ENCODE peak calls at places on chromosomes 2 and 18, in eight cellular contexts. One of them, this sample, is unnamed.

GRCh38 chr2:23637011-23637778 is 252.2 kb downstream of the KLHL29 start:
- DNase-seq in psoas muscle: no peak
- DNase-seq in PC-9: no peak
- DNase-seq in lower lobe of right lung: no peak
- DNase-seq in hepatocyte: peak
- DNase-seq in AG04449: peak
- DNase-seq in AG09309: peak
- DNase-seq in adrenal gland: no peak
- DNase-seq in this sample: peak

GRCh38 chr18:31500161-31500688 is 2.2 kb downstream of the DSG2 start:
- DNase-seq in psoas muscle: no peak
- DNase-seq in PC-9: no peak
- DNase-seq in lower lobe of right lung: no peak
- DNase-seq in hepatocyte: no peak
- DNase-seq in AG04449: no peak
- DNase-seq in AG09309: no peak
- DNase-seq in adrenal gland: no peak
- DNase-seq in this sample: no peak

GRCh38 chr2:37912056-37912455 is 13.0 kb upstream of the RMDN2 start:
- DNase-seq in psoas muscle: no peak
- DNase-seq in PC-9: no peak
- DNase-seq in lower lobe of right lung: no peak
- DNase-seq in hepatocyte: no peak
- DNase-seq in AG04449: no peak
- DNase-seq in AG09309: no peak
- DNase-seq in adrenal gland: no peak
- DNase-seq in this sample: no peak

GRCh38 chr2:165147201-165148045 is 56.4 kb downstream of the SCN3A start:
- DNase-seq in psoas muscle: no peak
- DNase-seq in PC-9: no peak
- DNase-seq in lower lobe of right lung: no peak
- DNase-seq in hepatocyte: no peak
- DNase-seq in AG04449: no peak
- DNase-seq in AG09309: no peak
- DNase-seq in adrenal gland: no peak
- DNase-seq in this sample: no peak

GRCh38 chr2:69693472-69694450 is 48.2 kb upstream of the ANXA4 start:
- DNase-seq in psoas muscle: no peak
- DNase-seq in PC-9: no peak
- DNase-seq in lower lobe of right lung: no peak
- DNase-seq in hepatocyte: no peak
- DNase-seq in AG04449: no peak
- DNase-seq in AG09309: no peak
- DNase-seq in adrenal gland: no peak
- DNase-seq in this sample: no peak

GRCh38 chr2:63775191-63775590 is 66.5 kb upstream of the UGP2 start:
- DNase-seq in psoas muscle: no peak
- DNase-seq in PC-9: no peak
- DNase-seq in lower lobe of right lung: no peak
- DNase-seq in hepatocyte: no peak
- DNase-seq in AG04449: no peak
- DNase-seq in AG09309: no peak
- DNase-seq in adrenal gland: no peak
- DNase-seq in this sample: no peak

GRCh38 chr2:98773907-98774306 is 43.0 kb upstream of the MGAT4A start:
- DNase-seq in psoas muscle: no peak
- DNase-seq in PC-9: no peak
- DNase-seq in lower lobe of right lung: no peak
- DNase-seq in hepatocyte: no peak
- DNase-seq in AG04449: no peak
- DNase-seq in AG09309: no peak
- DNase-seq in adrenal gland: no peak
- DNase-seq in this sample: no peak

GRCh38 chr2:172101008-172101706 is 1.5 kb downstream of the DLX2 start:
- DNase-seq in psoas muscle: no peak
- DNase-seq in PC-9: no peak
- DNase-seq in lower lobe of right lung: no peak
- DNase-seq in hepatocyte: no peak
- DNase-seq in AG04449: no peak
- DNase-seq in AG09309: no peak
- DNase-seq in adrenal gland: no peak
- DNase-seq in this sample: no peak

GRCh38 chr2:38750793-38751042 is 443 bp downstream of the SRSF7 start:
- DNase-seq in psoas muscle: peak
- DNase-seq in PC-9: no peak
- DNase-seq in lower lobe of right lung: peak
- DNase-seq in hepatocyte: peak
- DNase-seq in AG04449: no peak
- DNase-seq in AG09309: no peak
- DNase-seq in adrenal gland: peak
- DNase-seq in this sample: no peak

GRCh38 chr18:23833714-23834113 is 144.5 kb downstream of the LAMA3 start:
- DNase-seq in psoas muscle: no peak
- DNase-seq in PC-9: no peak
- DNase-seq in lower lobe of right lung: no peak
- DNase-seq in hepatocyte: no peak
- DNase-seq in AG04449: no peak
- DNase-seq in AG09309: no peak
- DNase-seq in adrenal gland: no peak
- DNase-seq in this sample: no peak

GRCh38 chr18:46013484-46014189 is 46.5 kb upstream of the EPG5 start:
- DNase-seq in psoas muscle: no peak
- DNase-seq in PC-9: no peak
- DNase-seq in lower lobe of right lung: no peak
- DNase-seq in hepatocyte: no peak
- DNase-seq in AG04449: no peak
- DNase-seq in AG09309: no peak
- DNase-seq in adrenal gland: no peak
- DNase-seq in this sample: no peak

GRCh38 chr2:28360742-28361293 is 31.8 kb upstream of the FOSL2 start:
- DNase-seq in psoas muscle: peak
- DNase-seq in PC-9: peak
- DNase-seq in lower lobe of right lung: no peak
- DNase-seq in hepatocyte: peak
- DNase-seq in AG04449: no peak
- DNase-seq in AG09309: no peak
- DNase-seq in adrenal gland: peak
- DNase-seq in this sample: no peak

GRCh38 chr18:3782901-3783300 is 332.9 kb downstream of the TGIF1 start:
- DNase-seq in psoas muscle: no peak
- DNase-seq in PC-9: no peak
- DNase-seq in lower lobe of right lung: no peak
- DNase-seq in hepatocyte: no peak
- DNase-seq in AG04449: no peak
- DNase-seq in AG09309: no peak
- DNase-seq in adrenal gland: no peak
- DNase-seq in this sample: no peak

GRCh38 chr18:79941473-79942119 is 9.9 kb downstream of the SLC66A2 start:
- DNase-seq in psoas muscle: peak
- DNase-seq in PC-9: no peak
- DNase-seq in lower lobe of right lung: peak
- DNase-seq in hepatocyte: no peak
- DNase-seq in AG04449: no peak
- DNase-seq in AG09309: no peak
- DNase-seq in adrenal gland: no peak
- DNase-seq in this sample: no peak

GRCh38 chr2:73000808-73001570 is 70.5 kb downstream of the SFXN5 start:
- DNase-seq in psoas muscle: peak
- DNase-seq in PC-9: no peak
- DNase-seq in lower lobe of right lung: no peak
- DNase-seq in hepatocyte: peak
- DNase-seq in AG04449: no peak
- DNase-seq in AG09309: no peak
- DNase-seq in adrenal gland: no peak
- DNase-seq in this sample: no peak

GRCh38 chr2:27806311-27807059 is 35.0 kb downstream of the MRPL33 start:
- DNase-seq in psoas muscle: no peak
- DNase-seq in PC-9: no peak
- DNase-seq in lower lobe of right lung: no peak
- DNase-seq in hepatocyte: no peak
- DNase-seq in AG04449: no peak
- DNase-seq in AG09309: no peak
- DNase-seq in adrenal gland: no peak
- DNase-seq in this sample: no peak

GRCh38 chr18:47370052-47370451 is 118.6 kb upstream of the SKOR2 start:
- DNase-seq in psoas muscle: no peak
- DNase-seq in PC-9: no peak
- DNase-seq in lower lobe of right lung: no peak
- DNase-seq in hepatocyte: no peak
- DNase-seq in AG04449: no peak
- DNase-seq in AG09309: no peak
- DNase-seq in adrenal gland: no peak
- DNase-seq in this sample: no peak

GRCh38 chr2:238389985-238390682 is 36.6 kb upstream of the ASB1 start:
- DNase-seq in psoas muscle: peak
- DNase-seq in PC-9: no peak
- DNase-seq in lower lobe of right lung: peak
- DNase-seq in hepatocyte: no peak
- DNase-seq in AG04449: no peak
- DNase-seq in AG09309: no peak
- DNase-seq in adrenal gland: no peak
- DNase-seq in this sample: no peak

GRCh38 chr2:219125225-219125885 is 35.3 kb downstream of the NHEJ1 start:
- DNase-seq in psoas muscle: peak
- DNase-seq in PC-9: no peak
- DNase-seq in lower lobe of right lung: peak
- DNase-seq in hepatocyte: peak
- DNase-seq in AG04449: no peak
- DNase-seq in AG09309: peak
- DNase-seq in adrenal gland: peak
- DNase-seq in this sample: peak

GRCh38 chr18:67650661-67651060 is 134.1 kb upstream of the DSEL start:
- DNase-seq in psoas muscle: no peak
- DNase-seq in PC-9: no peak
- DNase-seq in lower lobe of right lung: no peak
- DNase-seq in hepatocyte: no peak
- DNase-seq in AG04449: no peak
- DNase-seq in AG09309: no peak
- DNase-seq in adrenal gland: no peak
- DNase-seq in this sample: no peak

GRCh38 chr2:220779918-220780317 is 792.2 kb downstream of the EPHA4 start:
- DNase-seq in psoas muscle: no peak
- DNase-seq in PC-9: no peak
- DNase-seq in lower lobe of right lung: no peak
- DNase-seq in hepatocyte: no peak
- DNase-seq in AG04449: peak
- DNase-seq in AG09309: peak
- DNase-seq in adrenal gland: peak
- DNase-seq in this sample: peak

GRCh38 chr2:157897106-157897971 is 21.2 kb upstream of the ACVR1 start:
- DNase-seq in psoas muscle: no peak
- DNase-seq in PC-9: no peak
- DNase-seq in lower lobe of right lung: no peak
- DNase-seq in hepatocyte: no peak
- DNase-seq in AG04449: no peak
- DNase-seq in AG09309: no peak
- DNase-seq in adrenal gland: no peak
- DNase-seq in this sample: no peak
- H3K4me3 ChIP-seq in psoas muscle: no peak
- H3K4me3 ChIP-seq in PC-9: no peak
- H3K4me3 ChIP-seq in lower lobe of right lung: peak
- H3K4me3 ChIP-seq in hepatocyte: no peak
- H3K4me3 ChIP-seq in AG04449: no peak
- H3K4me3 ChIP-seq in AG09309: no peak
- H3K4me3 ChIP-seq in adrenal gland: no peak
- H3K4me3 ChIP-seq in this sample: no peak

DNA sequence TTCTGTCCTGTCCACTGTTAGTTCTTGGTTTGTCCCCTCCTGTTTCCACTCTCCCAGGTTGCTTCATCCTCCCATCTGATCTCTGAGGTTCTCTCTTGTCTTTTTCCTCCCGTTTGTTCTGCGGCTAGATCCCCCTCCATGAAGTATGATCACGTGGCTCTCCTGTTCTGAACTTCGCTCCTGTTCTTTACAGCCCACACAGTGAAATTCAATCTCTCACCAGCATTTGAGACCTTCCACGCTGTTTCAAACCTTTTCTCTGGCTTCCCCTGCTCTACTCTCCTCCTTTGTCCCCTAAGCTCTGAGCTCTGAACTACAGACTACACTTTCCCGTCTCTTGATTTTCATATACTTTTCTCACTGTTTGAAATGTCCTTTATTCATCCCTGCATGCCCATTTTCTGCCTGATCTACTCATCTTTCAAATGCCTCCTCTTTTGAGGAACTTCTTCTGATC is 83.5 kb downstream of the OSBPL6 start:
- DNase-seq in psoas muscle: no peak
- DNase-seq in PC-9: no peak
- DNase-seq in lower lobe of right lung: no peak
- DNase-seq in hepatocyte: peak
- DNase-seq in AG04449: no peak
- DNase-seq in AG09309: no peak
- DNase-seq in adrenal gland: no peak
- DNase-seq in this sample: no peak
- TF ChIP-seq CTCF in psoas muscle: no peak
- TF ChIP-seq CTCF in PC-9: no peak
- TF ChIP-seq CTCF in lower lobe of right lung: no peak
- TF ChIP-seq CTCF in hepatocyte: no peak
- TF ChIP-seq CTCF in AG04449: no peak
- TF ChIP-seq CTCF in AG09309: no peak
- TF ChIP-seq CTCF in adrenal gland: no peak
- TF ChIP-seq CTCF in this sample: no peak

GRCh38 chr2:118808429-118808809 is 39.0 kb downstream of the EN1 start:
- DNase-seq in psoas muscle: no peak
- DNase-seq in PC-9: no peak
- DNase-seq in lower lobe of right lung: no peak
- DNase-seq in hepatocyte: no peak
- DNase-seq in AG04449: no peak
- DNase-seq in AG09309: no peak
- DNase-seq in adrenal gland: no peak
- DNase-seq in this sample: no peak
- H3K4me3 ChIP-seq in psoas muscle: no peak
- H3K4me3 ChIP-seq in PC-9: no peak
- H3K4me3 ChIP-seq in lower lobe of right lung: peak
- H3K4me3 ChIP-seq in hepatocyte: no peak
- H3K4me3 ChIP-seq in AG04449: peak
- H3K4me3 ChIP-seq in AG09309: no peak
- H3K4me3 ChIP-seq in adrenal gland: no peak
- H3K4me3 ChIP-seq in this sample: no peak

DNA sequence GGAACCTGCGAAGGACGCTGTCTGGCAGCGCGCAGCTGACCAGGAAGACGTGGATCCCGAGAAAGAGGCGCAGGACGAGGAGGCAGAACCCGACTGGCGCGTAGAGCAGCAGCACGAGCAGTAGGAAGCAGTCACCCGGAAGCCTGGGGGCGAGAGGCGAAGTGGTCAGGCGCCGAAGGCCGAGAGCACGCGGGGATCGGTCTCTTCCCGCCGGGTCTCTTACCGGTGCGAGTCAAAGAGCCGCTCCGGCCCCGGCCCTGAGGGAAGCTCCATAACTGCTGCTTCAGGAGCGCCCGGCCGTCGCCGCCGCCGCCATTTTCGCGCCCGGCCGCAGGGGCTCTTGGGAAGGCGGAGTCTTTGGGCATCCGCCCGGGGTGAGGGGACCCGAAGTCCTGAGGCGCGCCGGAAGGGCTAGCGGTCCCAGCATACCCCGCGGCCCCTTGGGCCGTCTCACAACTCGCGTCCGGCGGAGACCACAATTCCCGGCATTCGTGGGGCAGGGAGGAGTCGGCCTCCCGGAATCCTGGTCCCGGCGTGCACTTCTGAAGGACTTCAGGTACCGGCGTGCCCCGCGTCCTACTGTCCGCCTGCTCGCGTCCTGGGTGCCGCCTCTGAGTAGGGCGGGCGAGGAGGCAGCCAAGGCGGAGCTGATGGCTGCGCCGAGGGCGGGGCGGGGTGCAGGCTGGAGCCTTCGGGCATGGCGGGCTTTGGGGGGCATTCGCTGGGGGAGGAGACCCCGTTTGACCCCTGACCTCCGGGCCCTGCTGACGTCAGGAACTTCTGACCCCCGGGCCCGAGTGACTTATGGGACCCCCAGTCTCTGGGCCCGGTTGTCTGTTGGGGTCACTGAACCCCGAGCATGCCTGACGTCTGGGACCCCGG is at the start of the genes AUP1 and HTRA2:
- DNase-seq in psoas muscle: peak
- DNase-seq in PC-9: peak
- DNase-seq in lower lobe of right lung: peak
- DNase-seq in hepatocyte: peak
- DNase-seq in AG04449: peak
- DNase-seq in AG09309: peak
- DNase-seq in adrenal gland: peak
- DNase-seq in this sample: peak
- TF ChIP-seq CTCF in psoas muscle: no peak
- TF ChIP-seq CTCF in PC-9: no peak
- TF ChIP-seq CTCF in lower lobe of right lung: no peak
- TF ChIP-seq CTCF in hepatocyte: no peak
- TF ChIP-seq CTCF in AG04449: no peak
- TF ChIP-seq CTCF in AG09309: no peak
- TF ChIP-seq CTCF in adrenal gland: no peak
- TF ChIP-seq CTCF in this sample: no peak